ENCODE peak calls at places on chromosome 16, in six cellular contexts. G is GM13977, E is GM10248, O is MCF 10A, H is WERI-Rb-1, D is GM06990. F is an unnamed sample.

GRCh38 chr16:79509221-79509631 is 91.3 kb downstream of the MAF start:
- DNase-seq in G (no peak), O (no peak), D (no peak), E (no peak), H (no peak), F (no peak)

GRCh38 chr16:46828943-46829342 is 2.0 kb downstream of the C16orf87 start:
- DNase-seq in E (no peak), O (no peak), D (no peak), G (no peak), H (no peak), F (no peak)

GRCh38 chr16:1208239-1208830 is 16.7 kb downstream of the TPSG1 start:
- DNase-seq in O (no peak), D (no peak), H (no peak), G (no peak), E (no peak), F (no peak)

GRCh38 chr16:58485184-58485887 is 14.6 kb upstream of the NDRG4 start:
- DNase-seq in O (no peak), H (no peak), G (no peak), E (no peak), D (no peak), F (no peak)

GRCh38 chr16:28842696-28843095 is 3.5 kb downstream of the TUFM start:
- DNase-seq in G (no peak), H (no peak), D (no peak), O (no peak), E (no peak), F (no peak)

GRCh38 chr16:58847902-58848661 is 114.0 kb upstream of the GOT2 start:
- DNase-seq in O (no peak), D (no peak), G (no peak), E (no peak), H (no peak), F (no peak)

GRCh38 chr16:86110726-86111125 is 211.8 kb downstream of the IRF8 start:
- DNase-seq in G (no peak), H (no peak), O (no peak), D (no peak), E (no peak), F (no peak)

GRCh38 chr16:86383488-86384262 is 126.7 kb upstream of the FOXF1 start:
- DNase-seq in E (no peak), O (peak; percentile 23), D (no peak), H (no peak), G (no peak), F (no peak)

GRCh38 chr16:89330177-89330856 is 112.8 kb downstream of the ZNF778 start:
- DNase-seq in H (no peak), E (no peak), O (peak; percentile 74), D (no peak), G (no peak), F (no peak)

GRCh38 chr16:10180771-10181163 is 1.5 kb downstream of the GRIN2A start:
- DNase-seq in G (peak; percentile 75), O (no peak), D (peak; percentile 59), E (peak; percentile 57), H (peak; percentile 89), F (peak; percentile 71)

GRCh38 chr16:55734665-55735064 is 78.9 kb downstream of the SLC6A2 start:
- DNase-seq in D (no peak), E (no peak), O (peak; percentile 13), H (no peak), G (no peak), F (no peak)

GRCh38 chr16:83044589-83044988 is 417.8 kb downstream of the CDH13 start:
- DNase-seq in E (no peak), O (no peak), G (no peak), D (no peak), H (no peak), F (no peak)

GRCh38 chr16:79612207-79612606 is 11.7 kb upstream of the MAF start:
- DNase-seq in D (no peak), O (peak; percentile 54), E (no peak), H (no peak), G (no peak), F (no peak)

GRCh38 chr16:50721549-50722409 is 20.1 kb upstream of the CYLD start:
- DNase-seq in H (no peak), D (no peak), E (no peak), G (no peak), O (no peak), F (no peak)

GRCh38 chr16:2825049-2825742 is 4.9 kb upstream of the ZG16B start:
- DNase-seq in H (peak; percentile 5), D (no peak), O (no peak), G (no peak), E (no peak), F (no peak)

GRCh38 chr16:14132696-14133048 is 61.6 kb downstream of the MRTFB start:
- DNase-seq in G (peak; percentile 30), D (peak; percentile 7), H (no peak), O (no peak), E (peak; percentile 32), F (peak; percentile 24)

GRCh38 chr16:86316967-86317616 is 193.2 kb upstream of the FOXF1 start:
- DNase-seq in H (no peak), O (no peak), E (no peak), D (no peak), G (no peak), F (no peak)

GRCh38 chr16:5027575-5028235 is 6.0 kb downstream of the NAGPA start:
- DNase-seq in H (no peak), E (no peak), G (no peak), D (no peak), O (no peak), F (no peak)

GRCh38 chr16:75621170-75621477 is 2.0 kb downstream of the ADAT1 start:
- DNase-seq in D (no peak), O (peak; percentile 46), G (peak; percentile 36), H (no peak), E (peak; percentile 41), F (peak; percentile 47)

GRCh38 chr16:30009990-30010816 is 624 bp downstream of the DOC2A start:
- DNase-seq in E (no peak), D (no peak), G (no peak), H (no peak), O (no peak), F (no peak)

GRCh38 chr16:19696312-19696711 is 21.7 kb downstream of the KNOP1 start:
- DNase-seq in E (no peak), D (no peak), O (peak; percentile 87), G (no peak), H (no peak), F (no peak)

GRCh38 chr16:79644977-79645667 is 44.6 kb upstream of the MAF start:
- DNase-seq in H (no peak), E (no peak), G (no peak), O (no peak), D (no peak), F (no peak)

GRCh38 chr16:25279491-25279890 is 21.8 kb upstream of the ZKSCAN2 start:
- DNase-seq in D (no peak), E (no peak), H (no peak), G (no peak), O (peak; percentile 28), F (no peak)

DNA sequence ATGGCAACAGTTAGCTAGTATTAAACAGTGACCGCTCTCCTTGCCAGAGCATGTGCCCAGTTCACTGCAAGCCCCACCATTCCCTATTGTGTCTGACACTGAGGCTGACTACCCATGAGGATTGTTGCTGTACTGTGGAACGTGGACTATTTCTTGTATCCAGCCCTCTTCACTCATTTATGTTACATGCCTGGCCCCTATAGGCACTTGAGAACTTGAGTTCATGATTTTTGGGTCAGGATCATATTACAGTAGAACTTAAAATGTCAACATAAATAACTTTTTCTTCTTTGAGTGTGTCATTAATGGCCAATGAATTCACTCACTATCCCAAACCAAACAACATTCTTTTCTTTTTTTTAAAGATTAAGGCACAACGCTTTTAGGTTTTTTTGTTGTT is 55.7 kb downstream of the LYRM1 start:
- DNase-seq in O (peak; percentile 25), G (no peak), E (no peak), D (no peak), H (no peak), F (no peak)
- TF ChIP-seq CTCF in O (no peak), G (peak; percentile 20), E (peak; percentile 18), D (no peak), H (no peak), F (no peak)

GRCh38 chr16:66551788-66552287 is 538 bp upstream of the CKLF start:
- DNase-seq in D (no peak), E (no peak), O (no peak), H (no peak), G (no peak), F (peak; percentile 38)

GRCh38 chr16:66549284-66550131 is at the start of gene TK2:
- DNase-seq in H (peak; percentile 72), O (no peak), G (peak; percentile 84), D (peak; percentile 73), E (peak; percentile 81), F (peak; percentile 85)

GRCh38 chr16:66553223-66553622 is 847 bp downstream of the CKLF start:
- DNase-seq in D (no peak), O (no peak), H (no peak), G (no peak), E (no peak), F (no peak)

GRCh38 chr16:66552288-66553143 is at the start of gene CKLF:
- DNase-seq in G (peak; percentile 95), E (peak; percentile 96), O (peak; percentile 88), D (peak; percentile 98), H (peak; percentile 86), F (peak; percentile 96)

DNA sequence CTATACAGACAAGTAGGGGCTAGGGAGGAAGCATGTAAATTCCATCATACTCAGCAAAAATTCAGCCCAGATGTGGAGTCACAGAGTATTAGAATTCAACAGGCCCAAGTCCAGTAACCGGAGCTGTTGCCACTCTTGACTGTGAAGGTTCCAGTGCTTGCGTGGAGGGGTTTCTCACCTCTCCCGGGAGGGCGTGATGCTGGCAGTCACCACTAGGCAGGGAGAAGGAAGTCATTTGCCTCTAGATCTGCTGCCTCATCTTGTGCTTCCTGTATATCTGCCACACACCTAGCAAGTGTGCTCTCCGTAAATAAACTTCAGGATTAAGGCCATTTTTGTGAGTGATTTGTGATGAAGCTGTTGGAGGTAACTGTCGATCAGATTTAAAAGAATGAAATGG is 1.0 kb upstream of the CKLF start:
- DNase-seq in E (peak; percentile 53), O (peak; percentile 38), G (peak; percentile 63), D (peak; percentile 45), H (peak; percentile 83), F (peak; percentile 61)
- TF ChIP-seq CTCF in E (peak; percentile 2), O (no peak), G (peak; percentile 18), D (peak; percentile 30), H (peak; percentile 69), F (no peak)

GRCh38 chr16:66137853-66138252 is 228.6 kb upstream of the CDH5 start:
- DNase-seq in D (no peak), O (no peak), E (no peak), G (no peak), H (no peak), F (no peak)
- TF ChIP-seq CTCF in D (no peak), O (no peak), E (no peak), G (no peak), H (no peak), F (no peak)

GRCh38 chr16:24074574-24074973 is 181.6 kb upstream of the CACNG3 start:
- DNase-seq in H (peak; percentile 56), E (no peak), D (no peak), O (no peak), G (no peak), F (no peak)

GRCh38 chr16:24069036-24069590 is 187.0 kb upstream of the CACNG3 start:
- DNase-seq in G (no peak), E (no peak), H (no peak), O (no peak), D (no peak), F (no peak)

GRCh38 chr16:24071990-24072389 is 184.1 kb upstream of the CACNG3 start:
- DNase-seq in E (no peak), D (no peak), G (no peak), O (no peak), H (no peak), F (no peak)

GRCh38 chr16:24073321-24073720 is 182.8 kb upstream of the CACNG3 start:
- DNase-seq in E (no peak), G (no peak), D (no peak), O (no peak), H (no peak), F (no peak)

GRCh38 chr16:24070851-24071250 is 185.3 kb upstream of the CACNG3 start:
- DNase-seq in G (peak; percentile 52), D (peak; percentile 15), H (peak; percentile 75), E (peak; percentile 65), O (peak; percentile 65), F (peak; percentile 64)
- TF ChIP-seq CTCF in G (peak; percentile 74), D (peak; percentile 73), H (peak; percentile 90), E (peak; percentile 39), O (peak; percentile 65), F (peak; percentile 59)

F was measured in GM13976.